ENCODE peak calls at places on chromosomes 13 and 19, in nine cellular contexts. T, G, D, S, W, E, F, Y and I are unnamed samples.

GRCh38 chr13:47603365-47603764 is 397.7 kb downstream of the SUCLA2 start:
- DNase-seq in D (peak; percentile 16), G (no peak), T (no peak), Y (no peak), F (no peak), E (no peak), S (no peak), W (no peak), I (no peak)

GRCh38 chr19:1449467-1450442 is at the start of gene APC2:
- DNase-seq in S (no peak), T (no peak), W (peak; percentile 89), F (no peak), G (no peak), D (peak; percentile 44), Y (no peak), E (peak; percentile 54), I (no peak)

GRCh38 chr19:32392946-32393345 is 12.6 kb upstream of the DPY19L3 start:
- DNase-seq in S (no peak), D (no peak), E (no peak), F (no peak), W (no peak), Y (no peak), T (no peak), G (no peak), I (no peak)

GRCh38 chr19:32241957-32242710 is 103.3 kb upstream of the ZNF507 start:
- DNase-seq in T (no peak), S (no peak), Y (no peak), E (no peak), W (no peak), D (no peak), G (no peak), F (no peak), I (no peak)

GRCh38 chr13:43095771-43096719 is 72.7 kb downstream of the DNAJC15 start:
- DNase-seq in G (no peak), Y (no peak), F (no peak), S (no peak), D (no peak), T (no peak), W (no peak), E (no peak), I (no peak)

GRCh38 chr19:14475251-14476073 is at the start of gene PTGER1:
- DNase-seq in T (no peak), W (peak; percentile 82), Y (no peak), E (no peak), F (no peak), S (no peak), G (no peak), D (peak; percentile 35), I (no peak)

GRCh38 chr13:102847272-102848234 is 1.7 kb downstream of the ERCC5 start:
- DNase-seq in G (peak; percentile 59), E (no peak), T (no peak), F (no peak), Y (no peak), D (peak; percentile 54), S (no peak), W (no peak), I (no peak)

GRCh38 chr13:62631614-62632013 is 1216.0 kb upstream of the PCDH20 start:
- DNase-seq in E (no peak), W (no peak), D (peak; percentile 25), G (no peak), S (no peak), Y (no peak), F (no peak), T (no peak), I (no peak)

GRCh38 chr13:100751826-100752225 is 77.2 kb upstream of the TMTC4 start:
- DNase-seq in T (no peak), D (no peak), Y (no peak), F (no peak), W (no peak), S (no peak), E (no peak), G (no peak), I (no peak)

GRCh38 chr19:2355168-2356035 is 4.7 kb upstream of the TMPRSS9 start:
- DNase-seq in E (no peak), S (no peak), D (no peak), T (no peak), Y (no peak), G (no peak), W (peak; percentile 31), F (no peak), I (no peak)

GRCh38 chr13:91470084-91470621 is 71.7 kb downstream of the GPC5 start:
- DNase-seq in G (no peak), F (no peak), T (no peak), S (no peak), D (no peak), Y (no peak), E (no peak), W (no peak), I (no peak)

DNA sequence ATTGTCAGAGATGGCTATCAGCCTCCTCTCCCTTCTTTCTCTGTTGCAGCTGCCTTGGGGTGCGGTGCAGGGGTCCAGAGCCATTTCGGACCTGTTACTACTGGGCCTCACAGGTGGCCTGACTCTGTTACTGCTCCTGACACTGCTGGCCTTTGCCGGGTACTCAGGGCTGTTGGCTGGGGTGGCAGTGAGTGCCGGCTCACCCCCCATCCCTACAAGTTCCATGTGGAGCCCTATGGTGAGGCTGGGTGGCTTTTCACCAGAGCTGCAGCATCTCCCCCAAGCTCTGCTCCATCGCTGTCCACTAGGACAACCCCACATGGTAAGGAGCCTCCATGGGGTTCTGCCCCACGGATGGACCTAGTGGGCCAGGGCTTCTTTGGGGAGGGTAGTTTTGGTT is 13.7 kb upstream of the ZNF492 start:
- DNase-seq in T (peak; percentile 6), F (no peak), G (no peak), E (no peak), Y (no peak), W (no peak), D (no peak), S (no peak), I (no peak)
- TF ChIP-seq CTCF in T (no peak), F (no peak), G (no peak), E (no peak), Y (no peak), W (no peak), D (no peak), S (no peak), I (no peak)

GRCh38 chr13:99417151-99417820 is 84.0 kb upstream of the TM9SF2 start:
- DNase-seq in G (no peak), S (peak; percentile 61), D (no peak), E (no peak), W (peak; percentile 82), T (peak; percentile 10), Y (no peak), F (no peak), I (no peak)
- H3K27ac ChIP-seq in G (no peak overlapping the region), S (peak overlapping the region; percentile 60), D (no peak overlapping the region), E (no peak overlapping the region), W (peak overlapping the region; percentile 50), T (no peak overlapping the region), Y (no peak overlapping the region), F (no peak overlapping the region), I (peak overlapping the region; percentile 76)

GRCh38 chr13:105336706-105337582 is 1198.5 kb downstream of the EFNB2 start:
- DNase-seq in T (peak; percentile 47), W (no peak), F (no peak), G (no peak), D (peak; percentile 55), E (no peak), S (no peak), Y (no peak), I (no peak)

GRCh38 chr13:105341256-105341655 is 1194.2 kb downstream of the EFNB2 start:
- DNase-seq in Y (no peak), F (no peak), T (no peak), W (no peak), E (no peak), S (no peak), D (no peak), G (no peak), I (no peak)

GRCh38 chr13:105338773-105339172 is 1196.7 kb downstream of the EFNB2 start:
- DNase-seq in W (no peak), E (no peak), Y (no peak), F (no peak), D (no peak), S (no peak), T (no peak), G (no peak), I (no peak)

GRCh38 chr13:105340061-105340606 is 1195.3 kb downstream of the EFNB2 start:
- DNase-seq in E (no peak), F (no peak), D (no peak), W (no peak), Y (no peak), T (no peak), S (no peak), G (no peak), I (no peak)

DNA sequence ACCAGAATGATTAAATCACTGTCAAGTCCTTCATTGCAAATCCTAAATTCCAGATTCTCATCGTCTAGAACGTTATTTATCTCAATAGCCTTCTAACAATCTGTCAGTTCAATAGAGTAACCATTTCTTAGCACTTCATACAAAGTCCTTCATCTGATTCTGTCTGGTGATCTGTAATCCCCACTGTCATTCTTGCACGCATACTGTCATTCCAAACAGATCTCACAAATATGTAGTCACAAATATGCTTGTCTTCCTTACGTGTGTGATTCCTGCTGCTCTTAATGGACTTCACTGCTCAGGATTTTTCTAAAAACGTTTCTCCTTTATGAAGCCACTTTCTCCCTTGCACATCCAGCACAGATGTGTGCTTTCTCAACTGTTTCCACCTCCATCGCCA is 1197.4 kb downstream of the EFNB2 start:
- DNase-seq in F (no peak), Y (no peak), W (no peak), D (no peak), T (no peak), G (no peak), S (no peak), E (no peak), I (no peak)
- H3K9me3 ChIP-seq in F (no peaks in the 10 kb centered on the region), Y (no peaks in the 10 kb centered on the region), W (no peaks in the 10 kb centered on the region), D (no peaks in the 10 kb centered on the region), T (no peaks in the 10 kb centered on the region), G (no peaks in the 10 kb centered on the region), S (no peaks in the 10 kb centered on the region), E (no peaks in the 10 kb centered on the region), I (no peaks in the 10 kb centered on the region)

DNA sequence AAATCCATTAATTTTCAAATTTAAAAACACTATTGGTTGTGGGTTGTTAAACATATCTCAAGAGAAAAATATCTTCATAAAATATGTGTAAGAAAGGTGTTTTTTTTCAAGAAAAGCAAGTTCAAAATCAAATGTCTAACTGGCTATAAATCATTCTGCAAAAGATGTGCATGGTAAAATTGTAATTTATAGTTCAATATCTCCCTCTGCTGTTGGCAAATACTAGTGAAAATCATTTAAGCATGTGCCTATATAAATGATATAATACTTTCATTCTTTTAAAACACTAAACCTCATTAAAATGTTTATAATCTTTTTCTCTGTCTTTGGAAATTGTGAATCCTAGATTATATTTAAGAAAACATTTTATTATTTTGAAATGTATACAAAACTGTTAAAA is 17.2 kb upstream of the SLITRK6 start:
- DNase-seq in W (no peak), D (no peak), T (no peak), Y (no peak), E (no peak), G (no peak), S (no peak), F (no peak), I (no peak)
- TF ChIP-seq CTCF in W (peak; percentile 51), D (peak; percentile 25), T (no peak), Y (no peak), E (peak; percentile 40), G (no peak), S (no peak), F (no peak), I (no peak)

GRCh38 chr13:51251480-51251879 is 29.3 kb downstream of the FAM124A start:
- DNase-seq in G (no peak), T (no peak), D (no peak), S (no peak), F (no peak), Y (no peak), W (peak; percentile 29), E (no peak), I (no peak)
- H3K27ac ChIP-seq in G (no peak overlapping the region), T (no peak overlapping the region), D (no peak overlapping the region), S (no peak overlapping the region), F (no peak overlapping the region), Y (no peak overlapping the region), W (no peak overlapping the region), E (no peak overlapping the region), I (no peak overlapping the region)